ENCODE peak calls at places on chromosome 9, in seven cellular contexts. U, L, I, Z, C, E and Q are unnamed samples.

GRCh38 chr9:18745710-18746109 is 271.8 kb downstream of the ADAMTSL1 start:
- DNase-seq in C (no peak), U (no peak), Z (no peak), E (no peak), L (no peak), I (no peak), Q (no peak)

GRCh38 chr9:117706421-117707150 is 2.4 kb downstream of the TLR4 start:
- DNase-seq in Z (no peak), C (no peak), E (peak; percentile 33), L (no peak), U (no peak), I (no peak), Q (no peak)

GRCh38 chr9:133203506-133204075 is 5.5 kb downstream of the OBP2B start:
- DNase-seq in E (no peak), U (no peak), C (no peak), I (no peak), Z (no peak), L (no peak), Q (no peak)

GRCh38 chr9:14880951-14881465 is 29.2 kb downstream of the FREM1 start:
- DNase-seq in I (no peak), L (no peak), E (peak; percentile 24), C (no peak), Z (no peak), U (no peak), Q (no peak)

GRCh38 chr9:127979333-127980055 is 1.3 kb downstream of the EEIG1 start:
- DNase-seq in U (peak; percentile 39), C (peak; percentile 57), Z (no peak), E (peak; percentile 88), I (no peak), L (peak; percentile 42), Q (peak; percentile 82)

GRCh38 chr9:97857603-97858392 is 4.8 kb downstream of the FOXE1 start:
- DNase-seq in C (no peak), Z (no peak), E (no peak), I (no peak), L (no peak), U (no peak), Q (no peak)

GRCh38 chr9:86464242-86464641 is 110.0 kb upstream of the TUT7 start:
- DNase-seq in Z (no peak), L (peak; percentile 39), U (no peak), I (no peak), E (no peak), C (no peak), Q (no peak)

GRCh38 chr9:106857811-106858470 is 5.0 kb upstream of the ZNF462 start:
- DNase-seq in Z (no peak), U (no peak), E (no peak), I (peak; percentile 58), L (no peak), C (no peak), Q (no peak)

GRCh38 chr9:94813379-94813778 is 86.9 kb downstream of the AOPEP start:
- DNase-seq in C (no peak), I (no peak), Z (no peak), L (no peak), U (no peak), E (no peak), Q (no peak)

GRCh38 chr9:7811679-7812078 is 12.1 kb upstream of the DMAC1 start:
- DNase-seq in E (no peak), L (no peak), C (no peak), Z (no peak), I (no peak), U (no peak), Q (no peak)

GRCh38 chr9:91879231-91879630 is 70.8 kb downstream of the ROR2 start:
- DNase-seq in I (no peak), L (no peak), C (no peak), Z (no peak), U (no peak), E (no peak), Q (no peak)

GRCh38 chr9:35716236-35716635 is 15.8 kb downstream of the TLN1 start:
- DNase-seq in E (peak; percentile 34), C (no peak), I (no peak), Z (no peak), L (no peak), U (no peak), Q (no peak)

GRCh38 chr9:89567649-89568048 is 37.2 kb upstream of the GADD45G start:
- DNase-seq in I (no peak), E (no peak), U (no peak), Z (no peak), L (no peak), C (no peak), Q (no peak)

GRCh38 chr9:19379283-19379682 is 753 bp downstream of the RPS6 start:
- DNase-seq in C (no peak), I (no peak), L (no peak), U (no peak), Z (no peak), E (peak; percentile 33), Q (peak; percentile 55)

GRCh38 chr9:134592018-134592818 is 49.4 kb upstream of the COL5A1 start:
- DNase-seq in C (peak; percentile 46), L (no peak), U (no peak), E (peak; percentile 97), Z (no peak), I (peak; percentile 47), Q (no peak)

GRCh38 chr9:21993893-21994525 is at the start of gene CDKN2A:
- DNase-seq in E (peak; percentile 64), I (no peak), L (peak; percentile 77), C (no peak), Z (no peak), U (peak; percentile 46), Q (peak; percentile 93)

GRCh38 chr9:131836021-131836420 is 96.1 kb upstream of the RAPGEF1 start:
- DNase-seq in L (no peak), E (no peak), Z (no peak), C (no peak), U (no peak), I (no peak), Q (no peak)

GRCh38 chr9:127561491-127562270 is 50.4 kb upstream of the STXBP1 start:
- DNase-seq in C (peak; percentile 74), I (peak; percentile 97), E (peak; percentile 99), L (peak; percentile 91), Z (no peak), U (no peak), Q (no peak)

GRCh38 chr9:21708846-21709245 is 93.6 kb upstream of the MTAP start:
- DNase-seq in I (no peak), Z (no peak), E (no peak), L (no peak), C (no peak), U (no peak), Q (no peak)

GRCh38 chr9:21906878-21907277 is 87.3 kb downstream of the CDKN2A start:
- DNase-seq in C (no peak), Z (no peak), L (no peak), E (peak; percentile 7), U (no peak), I (no peak), Q (no peak)

GRCh38 chr9:136882109-136882946 is 4.0 kb upstream of the TRAF2 start:
- DNase-seq in C (no peak), E (peak; percentile 91), U (peak; percentile 91), L (peak; percentile 92), Z (peak; percentile 73), I (peak; percentile 64), Q (peak; percentile 58)

GRCh38 chr9:127388037-127388855 is 8.7 kb upstream of the SLC2A8 start:
- DNase-seq in I (peak; percentile 93), Z (peak; percentile 67), E (peak; percentile 87), C (peak; percentile 39), L (peak; percentile 64), U (peak; percentile 73), Q (peak; percentile 92)

GRCh38 chr9:129351058-129351641 is 173.1 kb upstream of the IER5L start:
- DNase-seq in U (no peak), E (no peak), L (no peak), Z (no peak), C (no peak), I (no peak), Q (no peak)

GRCh38 chr9:92189782-92190535 is 74.7 kb upstream of the SPTLC1 start:
- DNase-seq in U (no peak), E (no peak), Z (no peak), L (no peak), C (no peak), I (no peak), Q (no peak)

GRCh38 chr9:129323376-129323998 is 145.4 kb upstream of the IER5L start:
- DNase-seq in I (no peak), Z (no peak), L (no peak), U (no peak), C (no peak), E (peak; percentile 51), Q (no peak)

GRCh38 chr9:80125731-80126264 is 554.0 kb downstream of the TLE4 start:
- DNase-seq in C (no peak), E (no peak), I (no peak), Z (no peak), L (no peak), U (no peak), Q (no peak)

GRCh38 chr9:99269429-99269828 is 47.3 kb downstream of the SEC61B start:
- DNase-seq in C (no peak), U (no peak), Z (no peak), E (peak; percentile 87), L (no peak), I (peak; percentile 71), Q (no peak)

GRCh38 chr9:111621895-111622480 is 9.1 kb upstream of the DNAJC25 start:
- DNase-seq in U (peak; percentile 31), Z (no peak), L (peak; percentile 50), C (no peak), E (peak; percentile 75), I (no peak), Q (peak; percentile 74)